ENCODE peak calls at places on chromosomes 13 and 19, in ten cellular contexts. D is esophagus muscularis mucosa, V is SK-N-SH, J is HepG2, C is suprapubic skin, E is upper lobe of left lung, S is sigmoid colon, B is transverse colon, Y is K562, L is GM12878. Q is an unnamed sample.
A peak's percentile ranks its signal among the peaks of the same experiment; 100 is the strongest.

GRCh38 chr19:17579523-17580244 is 24.2 kb downstream of the COLGALT1 start:
- DNase-seq in D (no peak), V (peak; percentile 92), J (no peak), C (no peak), E (peak; percentile 88), S (no peak), B (peak; percentile 78), Y (peak; percentile 97), L (no peak), Q (no peak)

GRCh38 chr19:48390188-48391099 is 907 bp downstream of the KDELR1 start:
- DNase-seq in D (no peak), V (peak; percentile 84), J (peak; percentile 44), C (peak; percentile 84), E (peak; percentile 91), S (peak; percentile 82), B (peak; percentile 75), Y (peak; percentile 82), L (no peak), Q (peak; percentile 70)

GRCh38 chr19:54145541-54146158 is 8.1 kb downstream of the CNOT3 start:
- DNase-seq in D (no peak), V (no peak), J (no peak), C (no peak), E (no peak), S (no peak), B (no peak), Y (no peak), L (no peak), Q (no peak)

GRCh38 chr13:77696863-77697207 is 652 bp upstream of the SLAIN1 start:
- DNase-seq in D (no peak), V (no peak), J (no peak), C (no peak), E (no peak), S (no peak), B (no peak), Y (no peak), L (no peak), Q (no peak)

GRCh38 chr13:23979361-23980159 is 82.3 kb upstream of the C1QTNF9B start:
- DNase-seq in D (peak; percentile 92), V (peak; percentile 85), J (peak; percentile 6), C (peak; percentile 85), E (peak; percentile 88), S (peak; percentile 87), B (peak; percentile 67), Y (no peak), L (no peak), Q (peak; percentile 73)

GRCh38 chr13:109790951-109791605 is 4.7 kb upstream of the IRS2 start:
- DNase-seq in D (peak; percentile 72), V (peak; percentile 69), J (peak; percentile 22), C (no peak), E (no peak), S (no peak), B (peak; percentile 36), Y (peak; percentile 70), L (no peak), Q (no peak)

GRCh38 chr13:26707122-26708006 is 53.2 kb downstream of the GPR12 start:
- DNase-seq in D (peak; percentile 78), V (peak; percentile 77), J (peak; percentile 50), C (no peak), E (no peak), S (no peak), B (no peak), Y (peak; percentile 29), L (no peak), Q (no peak)

GRCh38 chr19:12527034-12527836 is 24.0 kb downstream of the ZNF564 start:
- DNase-seq in D (no peak), V (no peak), J (no peak), C (no peak), E (no peak), S (no peak), B (no peak), Y (peak; percentile 37), L (no peak), Q (no peak)

GRCh38 chr19:17796013-17796837 is 1.3 kb downstream of the B3GNT3 start:
- DNase-seq in D (no peak), V (no peak), J (peak; percentile 45), C (no peak), E (no peak), S (no peak), B (peak; percentile 87), Y (no peak), L (no peak), Q (peak; percentile 77)

GRCh38 chr13:111398196-111398595 is 77.8 kb downstream of the TEX29 start:
- DNase-seq in D (no peak), V (no peak), J (no peak), C (no peak), E (no peak), S (no peak), B (no peak), Y (no peak), L (no peak), Q (peak; percentile 17)

GRCh38 chr19:55483681-55484361 is 1.2 kb upstream of the NAT14 start:
- DNase-seq in D (no peak), V (no peak), J (no peak), C (peak; percentile 67), E (peak; percentile 79), S (peak; percentile 69), B (no peak), Y (no peak), L (no peak), Q (no peak)

GRCh38 chr19:55482128-55482961 is 2.6 kb upstream of the NAT14 start:
- DNase-seq in D (no peak), V (no peak), J (no peak), C (peak; percentile 54), E (peak; percentile 86), S (no peak), B (no peak), Y (no peak), L (no peak), Q (no peak)

GRCh38 chr19:55484571-55485438 is at the start of gene NAT14:
- DNase-seq in D (no peak), V (peak; percentile 97), J (peak; percentile 39), C (peak; percentile 77), E (peak; percentile 94), S (peak; percentile 82), B (peak; percentile 53), Y (peak; percentile 83), L (no peak), Q (peak; percentile 45)

GRCh38 chr19:55481148-55482127 is 3.5 kb upstream of the NAT14 start:
- DNase-seq in D (no peak), V (no peak), J (no peak), C (no peak), E (peak; percentile 83), S (no peak), B (no peak), Y (no peak), L (no peak), Q (no peak)

DNA sequence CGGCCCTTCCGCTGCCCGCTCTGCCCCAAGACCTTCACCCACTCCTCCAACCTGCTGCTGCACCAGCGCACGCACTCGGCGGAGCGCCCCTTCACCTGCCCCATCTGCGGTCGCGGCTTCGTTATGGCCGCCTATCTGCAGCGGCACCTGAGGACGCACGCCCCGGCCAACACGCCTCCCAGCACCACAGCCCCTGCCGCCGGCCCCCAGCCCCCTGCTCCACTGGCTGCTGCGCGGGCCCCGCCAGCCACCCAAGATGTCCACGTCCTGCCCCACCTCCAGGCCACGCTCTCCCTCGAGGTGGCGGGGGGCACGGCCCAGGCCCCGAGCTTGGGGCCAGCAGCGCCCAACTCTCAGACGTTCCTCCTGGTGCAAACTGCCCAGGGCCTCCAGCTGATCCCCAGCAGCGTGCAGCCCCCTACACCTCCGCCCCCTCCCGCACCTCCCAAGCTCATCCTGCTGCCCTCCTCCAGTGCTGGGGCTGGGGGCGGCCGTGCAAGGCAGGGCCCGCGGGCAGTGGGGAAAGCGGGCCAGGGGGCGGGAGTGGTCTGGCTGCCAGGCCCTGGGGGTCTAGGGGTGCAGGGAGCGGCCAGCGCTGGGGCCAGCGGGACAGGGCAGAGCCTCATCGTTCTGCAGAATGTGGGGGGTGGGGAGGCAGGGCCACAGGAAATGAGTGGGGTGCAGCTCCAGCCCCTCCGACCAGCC is 1.9 kb upstream of the NAT14 start:
- DNase-seq in D (no peak), V (no peak), J (no peak), C (peak; percentile 60), E (peak; percentile 84), S (no peak), B (no peak), Y (no peak), L (no peak), Q (no peak)
- TF ChIP-seq POLR2AphosphoS5 in D (no peak), V (no peak), J (no peak), C (no peak), E (no peak), S (no peak), B (no peak), Y (no peak), L (no peak), Q (no peak)

GRCh38 chr13:30194906-30195305 is 112.4 kb downstream of the KATNAL1 start:
- DNase-seq in D (no peak), V (no peak), J (no peak), C (no peak), E (no peak), S (no peak), B (no peak), Y (no peak), L (no peak), Q (no peak)

GRCh38 chr13:30191491-30192100 is 115.8 kb downstream of the KATNAL1 start:
- DNase-seq in D (peak; percentile 72), V (no peak), J (no peak), C (no peak), E (no peak), S (no peak), B (no peak), Y (no peak), L (no peak), Q (no peak)

GRCh38 chr13:30192320-30193093 is 114.8 kb downstream of the KATNAL1 start:
- DNase-seq in D (peak; percentile 68), V (peak; percentile 14), J (no peak), C (no peak), E (no peak), S (no peak), B (no peak), Y (no peak), L (peak; percentile 21), Q (no peak)

GRCh38 chr13:30193279-30194234 is 113.8 kb downstream of the KATNAL1 start:
- DNase-seq in D (peak; percentile 12), V (no peak), J (no peak), C (no peak), E (no peak), S (no peak), B (no peak), Y (no peak), L (peak; percentile 63), Q (no peak)

GRCh38 chr13:30196025-30196424 is 111.3 kb downstream of the KATNAL1 start:
- DNase-seq in D (no peak), V (peak; percentile 77), J (no peak), C (no peak), E (no peak), S (no peak), B (no peak), Y (no peak), L (no peak), Q (no peak)
- TF ChIP-seq EP300 in D (no peak), V (no peak), J (no peak), C (no peak), E (no peak), S (no peak), B (no peak), Y (no peak), L (no peak), Q (no peak)

GRCh38 chr19:49807174-49807830 is 5.8 kb downstream of the FUZ start:
- DNase-seq in D (no peak), V (no peak), J (no peak), C (no peak), E (no peak), S (no peak), B (no peak), Y (no peak), L (no peak), Q (no peak)
- TF ChIP-seq POLR2AphosphoS5 in D (no peak), V (no peak), J (no peak), C (no peak), E (no peak), S (no peak), B (no peak), Y (no peak), L (no peak), Q (no peak)

GRCh38 chr19:50679177-50680125 is 30.2 kb downstream of the C19orf81 start:
- DNase-seq in D (peak; percentile 94), V (peak; percentile 95), J (peak; percentile 48), C (peak; percentile 77), E (peak; percentile 95), S (peak; percentile 87), B (peak; percentile 77), Y (peak; percentile 92), L (peak; percentile 61), Q (peak; percentile 79)
- TF ChIP-seq EP300 in D (no peak), V (no peak), J (no peak), C (no peak), E (no peak), S (no peak), B (no peak), Y (no peak), L (no peak), Q (no peak)

Q was measured in stomach.